ENCODE peak calls at places on chromosomes 13 and 19, in four cellular contexts. W, N, C and Z are unnamed samples.

GRCh38 chr13:44198826-44199225 is 174.8 kb upstream of the SERP2 start:
- ATAC-seq in W (no peak), C (no peak), N (peak; percentile 66), Z (no peak)

GRCh38 chr19:13959962-13960862 is 7.9 kb downstream of the DCAF15 start:
- ATAC-seq in W (peak; percentile 66), C (peak; percentile 69), N (no peak), Z (no peak)

GRCh38 chr19:53091413-53091812 is 11.8 kb downstream of the ZNF160 start:
- ATAC-seq in N (no peak), W (no peak), C (no peak), Z (no peak)

GRCh38 chr13:38951525-38952313 is 38.9 kb downstream of the STOML3 start:
- ATAC-seq in W (no peak), N (no peak), C (no peak), Z (no peak)

GRCh38 chr19:3810708-3811355 is 24.7 kb upstream of the MATK start:
- ATAC-seq in C (no peak), N (no peak), W (no peak), Z (no peak)

GRCh38 chr19:324716-325115 is 19.9 kb downstream of the MIER2 start:
- ATAC-seq in N (no peak), W (no peak), C (no peak), Z (no peak)

GRCh38 chr13:49421391-49421790 is 22.5 kb downstream of the CAB39L start:
- ATAC-seq in N (no peak), C (peak; percentile 96), W (peak; percentile 100), Z (no peak)

GRCh38 chr19:36915992-36916830 is at the start of the genes ZNF568 and ZNF829:
- ATAC-seq in C (no peak), N (peak; percentile 96), W (peak; percentile 98), Z (peak; percentile 98)

DNA sequence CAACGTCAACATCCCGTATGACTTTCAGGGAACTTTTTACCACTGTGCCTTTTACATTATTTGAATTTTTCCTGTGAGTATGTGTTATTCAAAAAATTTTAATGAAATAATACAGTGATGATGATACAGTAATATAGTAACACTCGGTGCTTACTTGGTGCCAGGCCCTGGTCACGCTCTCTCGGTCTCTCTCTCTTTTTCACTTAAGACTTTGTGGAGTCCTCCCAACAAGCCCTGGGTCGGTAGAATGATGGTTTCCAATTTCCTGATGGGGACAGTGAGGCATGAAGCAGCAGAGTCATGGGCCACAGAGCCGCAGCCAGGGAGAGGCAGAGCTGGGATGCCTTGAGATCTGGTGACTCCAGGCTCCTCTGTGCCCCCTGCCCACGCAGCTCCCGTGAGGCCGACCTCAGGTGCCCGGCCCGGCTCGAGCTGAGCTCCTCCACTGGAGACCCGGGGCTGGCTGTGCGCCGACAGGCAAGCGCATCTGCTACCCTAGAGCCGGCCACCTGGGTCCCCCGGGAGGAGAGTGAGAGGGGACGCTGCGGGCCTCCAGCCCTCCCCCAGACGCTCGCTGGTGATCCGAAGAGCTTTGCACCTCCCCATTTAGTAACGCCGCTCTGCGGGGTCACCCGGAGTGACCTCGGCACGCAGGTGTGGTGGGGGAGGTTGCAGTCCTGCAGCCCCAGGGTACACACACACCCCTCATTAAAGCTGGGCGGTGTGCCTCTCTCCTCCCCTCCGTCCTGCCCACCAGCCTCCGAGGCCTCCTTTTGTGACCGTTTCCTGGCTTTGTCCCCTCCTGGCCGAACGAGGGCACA is 4.4 kb upstream of the SBK3 start:
- ATAC-seq in W (peak; percentile 32), C (peak; percentile 21), N (peak; percentile 19), Z (peak; percentile 38)
- TF ChIP-seq EP300 in W (no peak), C (no peak), N (no peak), Z (no peak)

DNA sequence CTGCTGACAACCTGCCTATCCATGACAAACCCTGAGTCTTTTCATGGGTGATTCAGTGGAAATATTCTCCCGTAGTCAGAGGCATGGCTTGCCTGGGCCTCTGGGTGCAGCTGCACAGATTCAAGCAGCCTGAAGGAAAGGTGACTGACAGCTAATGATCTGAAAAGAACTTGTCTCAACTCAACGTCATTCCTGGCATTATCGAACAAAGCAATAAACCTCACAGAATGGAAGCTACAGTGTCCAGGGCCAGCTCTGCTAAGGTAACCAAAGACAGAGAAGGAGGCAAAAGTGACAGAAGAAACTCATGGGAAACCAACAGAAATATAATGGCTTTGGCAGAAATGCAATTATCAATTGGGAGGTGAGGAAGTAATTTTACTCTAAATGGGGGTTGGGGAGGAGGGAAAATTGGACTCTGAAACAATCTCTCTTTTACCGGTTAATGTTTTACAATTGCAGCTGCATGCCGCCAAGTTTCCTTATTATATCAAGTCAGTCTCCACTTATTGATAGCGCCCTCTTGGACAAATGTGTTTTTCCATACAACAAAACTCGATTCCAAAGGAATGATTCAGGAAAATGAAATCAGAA is 12.9 kb downstream of the STARD13 start:
- ATAC-seq in N (no peak), W (peak; percentile 82), C (no peak), Z (no peak)
- H3K4me1 ChIP-seq in N (peaks cover 87% of the 10 kb centered on the region), W (peaks cover 79% of the 10 kb centered on the region), C (no peaks in the 10 kb centered on the region), Z (peaks cover 98% of the 10 kb centered on the region)

DNA sequence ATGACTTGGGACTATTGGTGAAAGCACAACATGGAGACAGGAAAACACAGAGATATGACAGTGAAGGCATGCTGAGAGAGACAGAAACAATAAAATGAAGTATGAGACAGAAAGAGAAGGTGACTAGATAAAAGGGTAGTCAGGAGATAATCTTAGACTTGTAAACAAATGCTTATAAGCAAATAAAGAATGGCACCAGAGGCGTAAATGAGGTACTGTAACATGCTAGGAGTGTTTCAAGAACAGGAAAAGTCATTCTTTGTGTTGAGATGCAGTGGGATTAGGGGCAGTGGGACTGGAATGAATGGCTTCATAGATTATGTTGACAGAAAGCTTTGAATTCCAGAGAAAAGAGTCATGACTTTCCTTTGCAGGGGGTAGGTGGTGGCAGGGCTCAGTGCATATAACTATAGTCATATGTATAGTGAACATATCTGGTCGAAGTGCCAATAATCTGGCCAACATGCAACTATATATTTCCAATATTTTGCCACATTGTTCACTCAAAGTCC is 393.1 kb downstream of the ITGBL1 start:
- ATAC-seq in W (peak; percentile 51), C (no peak), N (no peak), Z (no peak)
- TF ChIP-seq EP300 in W (no peak), C (no peak), N (no peak), Z (no peak)

GRCh38 chr19:1843646-1844394 is 4.5 kb downstream of the REXO1 start:
- ATAC-seq in W (no peak), C (no peak), N (no peak), Z (no peak)
- H3K4me1 ChIP-seq in W (peaks cover 58% of the 10 kb centered on the region), C (peaks cover 38% of the 10 kb centered on the region), N (peaks cover 76% of the 10 kb centered on the region), Z (no peaks in the 10 kb centered on the region)

GRCh38 chr19:38267780-38268430 is 3.5 kb downstream of the SPINT2 start:
- ATAC-seq in W (no peak), N (no peak), C (no peak), Z (no peak)
- TF ChIP-seq EP300 in W (no peak), N (no peak), C (no peak), Z (no peak)